ENCODE peak calls at places on chromosomes 3 and 15, in seven cellular contexts. M, L, B, I, C, Y and H are unnamed samples.

GRCh38 chr3:155637567-155637966 is 107.3 kb downstream of the PLCH1 start:
- DNase-seq in Y (no peak), I (no peak), M (no peak), B (no peak), C (no peak), L (no peak), H (no peak)

GRCh38 chr3:197181751-197182150 is 116.7 kb downstream of the DLG1 start:
- DNase-seq in L (no peak), B (no peak), Y (no peak), I (no peak), M (no peak), C (no peak), H (no peak)

GRCh38 chr3:138367912-138368311 is 19.5 kb downstream of the MRAS start:
- DNase-seq in B (no peak), L (no peak), C (no peak), I (no peak), Y (no peak), M (peak; percentile 81), H (no peak)

GRCh38 chr15:26097216-26097615 is 234.1 kb upstream of the ATP10A start:
- DNase-seq in B (no peak), I (no peak), C (no peak), L (no peak), Y (no peak), M (no peak), H (no peak)

GRCh38 chr15:27222479-27222878 is 251.5 kb downstream of the GABRG3 start:
- DNase-seq in L (no peak), I (no peak), C (no peak), B (no peak), M (no peak), Y (no peak), H (no peak)

GRCh38 chr3:50950591-50950990 is 275.9 kb downstream of the DOCK3 start:
- DNase-seq in B (no peak), M (no peak), C (no peak), Y (no peak), L (no peak), I (peak; percentile 12), H (no peak)

GRCh38 chr15:63497642-63498100 is 6.7 kb upstream of the USP3 start:
- DNase-seq in Y (no peak), L (no peak), I (no peak), B (no peak), C (peak; percentile 87), M (peak; percentile 93), H (no peak)

GRCh38 chr3:183579967-183580720 is 24.6 kb upstream of the KLHL6 start:
- DNase-seq in M (no peak), I (no peak), L (no peak), C (no peak), B (no peak), Y (no peak), H (no peak)

GRCh38 chr3:123789760-123790159 is 94.4 kb downstream of the MYLK start:
- DNase-seq in Y (no peak), C (no peak), L (no peak), M (no peak), B (no peak), I (no peak), H (peak; percentile 95)

GRCh38 chr3:146134348-146135117 is 26.5 kb downstream of the PLOD2 start:
- DNase-seq in C (no peak), B (no peak), M (no peak), L (no peak), Y (no peak), I (no peak), H (no peak)

GRCh38 chr15:34437687-34438086 is at the start of gene GOLGA8A:
- DNase-seq in Y (peak; percentile 94), L (peak; percentile 70), C (peak; percentile 87), M (peak; percentile 93), I (peak; percentile 88), B (peak; percentile 70), H (peak; percentile 82)

GRCh38 chr15:57655809-57656208 is 50.7 kb upstream of the POLR2M start:
- DNase-seq in B (no peak), C (no peak), M (no peak), L (no peak), I (no peak), Y (no peak), H (no peak)

GRCh38 chr15:41862515-41863116 is 24.0 kb downstream of the PLA2G4B start:
- DNase-seq in Y (no peak), M (no peak), L (no peak), C (no peak), I (no peak), B (peak; percentile 73), H (no peak)

GRCh38 chr3:54970895-54971294 is 43.0 kb upstream of the LRTM1 start:
- DNase-seq in L (no peak), B (no peak), C (no peak), I (no peak), M (no peak), Y (no peak), H (no peak)

GRCh38 chr3:142873569-142873968 is 15.3 kb downstream of the PCOLCE2 start:
- DNase-seq in I (no peak), C (no peak), M (no peak), B (no peak), Y (no peak), L (no peak), H (no peak)

GRCh38 chr15:67177750-67178149 is 76.7 kb downstream of the AAGAB start:
- DNase-seq in M (no peak), C (no peak), B (no peak), Y (no peak), I (no peak), L (no peak), H (no peak)

GRCh38 chr3:86990734-86991481 is at the start of gene VGLL3:
- DNase-seq in C (no peak), L (no peak), Y (peak; percentile 79), I (peak; percentile 32), B (peak; percentile 92), M (peak; percentile 76), H (peak; percentile 94)